ENCODE peak calls at places on chromosome 13, in five cellular contexts. T is GM18507; W is stimulated activated CD4-positive, alpha-beta T cell treated with anti-CD3 and anti-CD28 coated beads, Interleukin-4, amount 100 ng/mL, for 48 hours; D is iris pigment epithelial cell; K is central memory CD4-positive, alpha-beta T cell. O is an unnamed sample.

GRCh38 chr13:40992678-40993077 is 26.4 kb downstream of the ELF1 start:
- DNase-seq in T (no peak), W (no peak), D (no peak), K (no peak), O (no peak)

GRCh38 chr13:22498006-22498405 is 682.8 kb upstream of the SGCG start:
- DNase-seq in T (no peak), W (no peak), D (no peak), K (no peak), O (peak; percentile 28)

GRCh38 chr13:110132178-110132975 is 174.6 kb downstream of the COL4A1 start:
- DNase-seq in T (no peak), W (no peak), D (no peak), K (no peak), O (no peak)

GRCh38 chr13:114222461-114222968 is 12.2 kb upstream of the CDC16 start:
- DNase-seq in T (no peak), W (no peak), D (peak; percentile 69), K (no peak), O (no peak)

GRCh38 chr13:102729560-102730275 is 34.9 kb upstream of the METTL21C start:
- DNase-seq in T (no peak), W (no peak), D (peak; percentile 87), K (no peak), O (no peak)

GRCh38 chr13:24627090-24627714 is 53.0 kb upstream of the ATP12A start:
- DNase-seq in T (no peak), W (no peak), D (no peak), K (no peak), O (peak; percentile 83)

GRCh38 chr13:97275265-97275664 is 53.1 kb downstream of the MBNL2 start:
- DNase-seq in T (no peak), W (no peak), D (peak; percentile 92), K (no peak), O (no peak)

GRCh38 chr13:42280537-42280936 is 8.6 kb downstream of the AKAP11 start:
- DNase-seq in T (no peak), W (no peak), D (no peak), K (no peak), O (no peak)

GRCh38 chr13:103883152-103883551 is 816.9 kb upstream of the SLC10A2 start:
- DNase-seq in T (no peak), W (no peak), D (peak; percentile 99), K (no peak), O (peak; percentile 61)

GRCh38 chr13:99969368-99969933 is 2.1 kb downstream of the ZIC5 start:
- DNase-seq in T (no peak), W (no peak), D (no peak), K (no peak), O (peak; percentile 61)

GRCh38 chr13:113209880-113210421 is 538 bp downstream of the CUL4A start:
- DNase-seq in T (peak; percentile 14), W (peak; percentile 47), D (peak; percentile 66), K (peak; percentile 87), O (peak; percentile 55)

GRCh38 chr13:20588529-20589110 is 21.7 kb downstream of the IFT88 start:
- DNase-seq in T (no peak), W (no peak), D (peak; percentile 58), K (no peak), O (no peak)

GRCh38 chr13:99689955-99690354 is 188.7 kb downstream of the TM9SF2 start:
- DNase-seq in T (no peak), W (no peak), D (no peak), K (no peak), O (peak; percentile 15)

GRCh38 chr13:44159633-44160279 is 213.9 kb upstream of the SERP2 start:
- DNase-seq in T (no peak), W (no peak), D (no peak), K (no peak), O (no peak)

GRCh38 chr13:25214371-25215252 is 42.5 kb upstream of the AMER2 start:
- DNase-seq in T (no peak), W (no peak), D (peak; percentile 34), K (no peak), O (no peak)

GRCh38 chr13:95724252-95724651 is 47.3 kb downstream of the DNAJC3 start:
- DNase-seq in T (no peak), W (no peak), D (peak; percentile 31), K (no peak), O (no peak)

GRCh38 chr13:47893527-47893926 is 107.5 kb downstream of the SUCLA2 start:
- DNase-seq in T (no peak), W (no peak), D (no peak), K (no peak), O (no peak)

GRCh38 chr13:23876265-23876664 is 12.9 kb downstream of the MIPEP start:
- DNase-seq in T (no peak), W (no peak), D (peak; percentile 13), K (no peak), O (no peak)

GRCh38 chr13:33034897-33035296 is 18.7 kb downstream of the KL start:
- DNase-seq in T (no peak), W (no peak), D (no peak), K (no peak), O (no peak)

GRCh38 chr13:75073791-75074190 is 408.2 kb downstream of the TBC1D4 start:
- DNase-seq in T (no peak), W (no peak), D (no peak), K (no peak), O (no peak)

GRCh38 chr13:79406597-79406908 is 498 bp upstream of the RBM26 start:
- DNase-seq in T (no peak), W (no peak), D (no peak), K (no peak), O (no peak)

GRCh38 chr13:113023217-113023597 is 54.2 kb downstream of the MCF2L start:
- DNase-seq in T (no peak), W (no peak), D (peak; percentile 7), K (no peak), O (no peak)

GRCh38 chr13:102905905-102906304 is 60.1 kb downstream of the ERCC5 start:
- DNase-seq in T (no peak), W (no peak), D (no peak), K (no peak), O (no peak)

GRCh38 chr13:27493981-27494380 is 43.6 kb upstream of the MTIF3 start:
- DNase-seq in T (no peak), W (no peak), D (no peak), K (no peak), O (no peak)

GRCh38 chr13:95497307-95497943 is 55.1 kb upstream of the CLDN10 start:
- DNase-seq in T (no peak), W (no peak), D (no peak), K (no peak), O (no peak)

GRCh38 chr13:60112771-60113170 is 51.0 kb downstream of the DIAPH3 start:
- DNase-seq in T (no peak), W (no peak), D (peak; percentile 73), K (no peak), O (no peak)

GRCh38 chr13:114288157-114288591 is 6.8 kb downstream of the UPF3A start:
- DNase-seq in T (no peak), W (no peak), D (no peak), K (no peak), O (no peak)

GRCh38 chr13:99347911-99348451 is 40.8 kb upstream of the GPR183 start:
- DNase-seq in T (no peak), W (no peak), D (no peak), K (no peak), O (no peak)

GRCh38 chr13:110113284-110113764 is 193.6 kb downstream of the COL4A1 start:
- DNase-seq in T (no peak), W (no peak), D (peak; percentile 85), K (no peak), O (no peak)

O was measured in nephron progenitor cell.